ENCODE peak calls at places on chromosome 22, in ten cellular contexts. X is brain microvascular endothelial cell; T is ovary; F is CD8-positive, alpha-beta memory T cell; Y is Caco-2; D is HAP-1; V is stomach; U is MM.1S; H is HCT116; P is adrenal gland. E is an unnamed sample. For H3K27me3, the result is how much of the 10 kb centered on the place peaks cover.

GRCh38 chr22:42719656-42720262 is 911 bp downstream of the A4GALT start:
- DNase-seq in H (no peak), F (no peak), D (no peak), U (no peak), Y (peak), P (no peak), T (no peak), X (no peak), V (no peak), E (no peak)

GRCh38 chr22:20565079-20565734 is 57.8 kb downstream of the MED15 start:
- DNase-seq in T (no peak), U (no peak), H (no peak), X (no peak), V (no peak), D (no peak), P (no peak), F (no peak), Y (no peak), E (no peak)

GRCh38 chr22:41746563-41747400 is 47.5 kb downstream of the MEI1 start:
- DNase-seq in T (peak), P (peak), X (peak), D (peak), Y (peak), V (peak), F (peak), H (peak), U (peak), E (peak)

GRCh38 chr22:42444060-42444904 is 12.1 kb upstream of the NFAM1 start:
- DNase-seq in D (peak), Y (peak), P (peak), H (peak), F (peak), U (peak), V (peak), X (peak), T (peak), E (peak)

GRCh38 chr22:23754220-23754919 is at the start of gene VPREB3:
- DNase-seq in P (no peak), V (no peak), U (no peak), F (no peak), T (no peak), X (no peak), Y (no peak), D (no peak), H (no peak), E (no peak)

GRCh38 chr22:25060522-25061071 is 108.1 kb downstream of the KIAA1671 start:
- DNase-seq in H (no peak), V (no peak), T (no peak), U (no peak), Y (no peak), X (no peak), D (no peak), P (no peak), F (no peak), E (no peak)

GRCh38 chr22:32600184-32600583 is 125.6 kb downstream of the FBXO7 start:
- DNase-seq in P (no peak), X (no peak), F (no peak), Y (no peak), U (no peak), V (no peak), D (no peak), T (no peak), H (no peak), E (no peak)

GRCh38 chr22:24402460-24403192 is 24.8 kb upstream of the ADORA2A start:
- DNase-seq in P (peak), V (peak), U (no peak), D (no peak), X (peak), F (no peak), Y (no peak), T (no peak), H (peak), E (peak)

GRCh38 chr22:20235453-20235991 is 32.6 kb downstream of the RTN4R start:
- DNase-seq in D (no peak), F (no peak), T (no peak), V (no peak), Y (no peak), P (no peak), X (no peak), H (no peak), U (no peak), E (no peak)

GRCh38 chr22:47883757-47884156 is 1121.3 kb downstream of the TBC1D22A start:
- DNase-seq in D (no peak), T (no peak), X (no peak), H (no peak), F (no peak), P (no peak), Y (no peak), U (no peak), V (no peak), E (no peak)

GRCh38 chr22:49262167-49262566 is 565.5 kb downstream of the BRD1 start:
- DNase-seq in U (no peak), Y (no peak), F (no peak), T (no peak), P (no peak), X (no peak), D (no peak), V (peak), H (no peak), E (no peak)

GRCh38 chr22:50676211-50676636 is 3.6 kb downstream of the SHANK3 start:
- DNase-seq in V (no peak), P (no peak), T (no peak), F (no peak), D (no peak), Y (no peak), U (no peak), X (no peak), H (no peak), E (no peak)

GRCh38 chr22:49770454-49771265 is 57.0 kb downstream of the BRD1 start:
- DNase-seq in Y (no peak), T (no peak), V (no peak), H (no peak), U (no peak), F (no peak), X (no peak), P (no peak), D (no peak), E (peak)

GRCh38 chr22:35454416-35455054 is 54.6 kb downstream of the MCM5 start:
- DNase-seq in X (no peak), T (no peak), P (no peak), D (no peak), V (no peak), H (no peak), F (no peak), U (no peak), Y (no peak), E (no peak)

GRCh38 chr22:31628362-31628761 is 33.7 kb downstream of the PISD start:
- DNase-seq in H (no peak), X (no peak), V (no peak), F (no peak), D (no peak), Y (no peak), U (no peak), P (no peak), T (no peak), E (no peak)

GRCh38 chr22:50171965-50172421 is 1.5 kb downstream of the PANX2 start:
- DNase-seq in P (no peak), U (no peak), X (no peak), D (no peak), F (no peak), V (no peak), T (peak), Y (no peak), H (no peak), E (no peak)

GRCh38 chr22:27866136-27867091 is 52.6 kb downstream of the PITPNB start:
- DNase-seq in T (peak), H (no peak), D (no peak), P (peak), Y (no peak), U (no peak), F (no peak), V (peak), X (no peak), E (peak)

GRCh38 chr22:19868773-19869471 is 14.2 kb upstream of the GNB1L start:
- DNase-seq in T (peak), X (no peak), U (no peak), D (no peak), P (peak), H (no peak), V (no peak), F (no peak), Y (no peak), E (peak)

GRCh38 chr22:17943533-17944204 is 80.7 kb downstream of the MICAL3 start:
- DNase-seq in V (no peak), T (no peak), D (no peak), Y (no peak), X (no peak), U (no peak), H (no peak), F (no peak), P (no peak), E (no peak)

GRCh38 chr22:25702571-25703167 is 39.3 kb upstream of the MYO18B start:
- DNase-seq in H (no peak), U (no peak), V (no peak), F (no peak), T (no peak), X (peak), D (no peak), P (no peak), Y (no peak), E (no peak)

GRCh38 chr22:42418811-42419243 is 13.4 kb downstream of the NFAM1 start:
- DNase-seq in Y (no peak), T (no peak), U (no peak), F (no peak), H (no peak), X (no peak), V (no peak), P (no peak), D (no peak), E (no peak)

GRCh38 chr22:17785185-17786184 is 11.2 kb upstream of the BID start:
- DNase-seq in T (no peak), D (peak), X (no peak), H (peak), F (peak), P (peak), Y (peak), U (peak), V (peak), E (peak)

GRCh38 chr22:29330291-29330690 is 14.8 kb upstream of the RASL10A start:
- DNase-seq in T (no peak), H (no peak), F (no peak), Y (no peak), D (no peak), U (no peak), P (no peak), X (no peak), V (no peak), E (no peak)

GRCh38 chr22:27554106-27554814 is 247.3 kb downstream of the MN1 start:
- DNase-seq in V (peak), T (peak), X (no peak), Y (no peak), U (no peak), D (peak), P (peak), F (no peak), H (no peak), E (no peak)

GRCh38 chr22:19228174-19228573 is 49.6 kb upstream of the SLC25A1 start:
- DNase-seq in X (no peak), H (no peak), P (no peak), U (no peak), T (no peak), Y (no peak), F (no peak), D (no peak), V (no peak), E (no peak)

GRCh38 chr22:32058656-32059280 is 15.7 kb downstream of the SLC5A1 start:
- DNase-seq in P (no peak), U (no peak), X (peak), Y (no peak), D (no peak), H (no peak), T (no peak), V (no peak), F (no peak), E (no peak)

GRCh38 chr22:29080061-29080975 is 7.5 kb downstream of the KREMEN1 start:
- DNase-seq in X (no peak), F (no peak), Y (peak), V (no peak), D (peak), U (no peak), H (no peak), P (no peak), T (no peak), E (no peak)

GRCh38 chr22:29394931-29395581 is 6.7 kb upstream of the AP1B1 start:
- DNase-seq in F (peak), X (peak), Y (peak), P (peak), V (peak), U (peak), T (peak), H (peak), D (peak), E (no peak)

GRCh38 chr22:36374603-36375024 is 13.2 kb downstream of the MYH9 start:
- DNase-seq in F (no peak), D (no peak), Y (no peak), V (peak), P (peak), H (peak), X (no peak), T (no peak), U (no peak), E (no peak)

GRCh38 chr22:31956360-31956759 is 12.0 kb downstream of the YWHAH start:
- DNase-seq in P (no peak), Y (no peak), V (no peak), U (no peak), X (no peak), D (no peak), F (no peak), H (no peak), T (no peak), E (no peak)

GRCh38 chr22:45877651-45878050 is 99.3 kb downstream of the WNT7B start:
- DNase-seq in D (no peak), F (no peak), Y (no peak), V (peak), H (no peak), P (no peak), U (no peak), T (peak), X (no peak), E (no peak)
- H3K27me3 ChIP-seq in D (under half), F (under half), Y (under half), V (half or more), H (under half), P (under half), U (half or more), T (under half), X (half or more), E (half or more)

GRCh38 chr22:39913886-39914285 is 13.0 kb downstream of the GRAP2 start:
- DNase-seq in V (no peak), H (no peak), P (no peak), Y (no peak), D (peak), T (no peak), F (no peak), U (no peak), X (no peak), E (no peak)
- H3K27me3 ChIP-seq in V (under half), H (half or more), P (under half), Y (under half), D (under half), T (under half), F (under half), U (under half), X (under half), E (under half)

GRCh38 chr22:38462960-38463784 is 4.7 kb upstream of the KDELR3 start:
- DNase-seq in H (no peak), F (no peak), V (no peak), X (no peak), T (peak), P (no peak), D (no peak), U (no peak), Y (no peak), E (no peak)

GRCh38 chr22:38456841-38457699 is 2.1 kb upstream of the KCNJ4 start:
- DNase-seq in D (no peak), P (no peak), F (no peak), T (no peak), V (no peak), Y (no peak), H (no peak), X (no peak), U (no peak), E (no peak)

GRCh38 chr22:38461414-38462081 is 6.3 kb upstream of the KDELR3 start:
- DNase-seq in D (peak), P (peak), T (peak), F (peak), V (peak), Y (peak), X (peak), H (peak), U (peak), E (peak)

GRCh38 chr22:38460367-38460952 is 5.5 kb upstream of the KCNJ4 start:
- DNase-seq in D (no peak), Y (no peak), X (no peak), H (no peak), F (no peak), P (no peak), U (no peak), V (no peak), T (no peak), E (no peak)

DNA sequence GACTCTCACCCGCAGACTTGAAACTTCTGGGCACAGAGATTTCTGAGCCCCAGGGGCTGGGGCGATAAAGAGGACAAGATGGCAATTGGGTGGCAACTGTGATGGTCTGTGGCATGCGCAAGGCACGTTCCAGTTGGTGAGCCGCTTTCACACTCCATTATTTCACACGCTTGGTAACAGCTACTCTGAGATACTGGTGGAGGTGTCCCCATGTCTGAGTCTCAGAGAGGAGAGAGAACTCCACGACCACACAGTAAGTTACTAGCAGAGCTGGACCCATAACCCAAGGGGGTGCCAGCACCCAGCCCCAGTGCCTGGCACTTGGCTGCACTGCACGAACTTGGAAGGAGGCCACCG is 6.0 kb upstream of the KCNJ4 start:
- DNase-seq in H (no peak), X (no peak), V (no peak), P (no peak), U (no peak), D (no peak), Y (no peak), F (no peak), T (no peak), E (no peak)
- H3K27me3 ChIP-seq in H (under half), X (under half), V (half or more), P (under half), U (half or more), D (under half), Y (under half), F (under half), T (under half), E (half or more)

DNA sequence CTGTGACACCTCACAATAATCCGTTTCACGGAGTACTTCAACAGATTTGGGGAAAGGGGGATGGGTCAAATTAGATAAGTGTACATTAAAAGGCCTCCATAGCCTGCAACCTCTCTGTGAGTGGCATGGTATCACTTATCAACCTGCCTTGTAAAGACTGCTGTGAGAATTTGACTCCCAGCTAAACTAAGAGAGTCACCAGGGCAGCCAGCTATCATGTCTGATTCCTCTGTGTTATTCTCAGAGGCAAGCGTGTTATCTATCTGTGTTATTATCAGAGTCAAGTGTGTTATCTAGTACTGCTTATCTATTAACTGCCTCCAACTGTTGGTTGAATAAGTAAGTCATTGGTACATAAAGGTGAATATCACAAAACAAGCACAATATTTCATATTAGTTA is 4.1 kb upstream of the FAM83F start:
- DNase-seq in U (no peak), X (no peak), Y (no peak), F (no peak), V (no peak), T (no peak), P (no peak), H (no peak), D (no peak), E (no peak)
- H3K27me3 ChIP-seq in U (under half), X (under half), Y (under half), F (under half), V (under half), T (under half), P (under half), H (under half), D (under half), E (under half)

DNA sequence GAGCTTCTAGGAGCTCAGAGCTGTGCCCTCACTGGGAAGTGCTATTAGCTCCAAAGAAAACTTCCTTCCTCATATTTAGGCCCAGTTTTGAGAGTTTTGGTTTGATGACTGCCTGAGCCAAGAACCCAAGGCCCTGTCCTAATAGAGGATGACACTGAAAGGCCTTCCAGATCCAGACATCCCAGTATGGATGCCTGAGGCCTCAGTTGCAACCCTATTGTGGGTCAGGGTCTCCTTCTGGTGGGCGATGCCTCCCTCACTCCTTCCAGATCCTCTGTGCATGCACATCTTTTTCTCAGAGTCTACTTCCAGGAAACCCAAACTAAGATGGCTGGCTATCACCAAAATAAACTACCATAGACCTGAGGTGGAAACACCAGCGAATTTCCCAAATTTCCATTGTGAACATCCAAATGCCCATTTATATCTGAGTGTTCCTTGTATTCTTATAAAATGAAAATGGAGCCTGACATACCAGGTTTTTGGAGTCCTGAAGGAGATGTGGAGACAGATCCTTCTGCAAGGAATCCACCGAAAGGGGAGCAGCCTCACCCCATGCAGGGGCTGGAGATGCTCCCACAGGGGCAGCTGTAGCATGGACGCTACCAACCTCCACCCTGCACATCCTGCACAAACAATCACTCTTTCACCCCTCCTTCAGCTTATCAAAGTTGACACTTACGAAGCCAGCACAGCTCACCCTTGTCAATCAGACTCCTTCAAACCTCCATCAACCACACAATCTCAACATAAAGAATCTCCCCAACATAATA is 61.1 kb downstream of the GGTLC2 start:
- DNase-seq in V (no peak), U (no peak), T (no peak), P (no peak), X (no peak), Y (no peak), D (no peak), H (no peak), F (no peak), E (no peak)
- H3K27me3 ChIP-seq in V (under half), U (under half), T (under half), P (under half), X (under half), Y (under half), D (under half), H (under half), F (under half), E (under half)

GRCh38 chr22:30445438-30445936 is 19.9 kb downstream of the MTFP1 start:
- DNase-seq in T (no peak), X (no peak), P (peak), V (no peak), H (no peak), Y (no peak), F (no peak), U (no peak), D (no peak), E (no peak)
- H3K27me3 ChIP-seq in T (under half), X (under half), P (under half), V (under half), H (under half), Y (under half), F (under half), U (half or more), D (under half), E (under half)

DNA sequence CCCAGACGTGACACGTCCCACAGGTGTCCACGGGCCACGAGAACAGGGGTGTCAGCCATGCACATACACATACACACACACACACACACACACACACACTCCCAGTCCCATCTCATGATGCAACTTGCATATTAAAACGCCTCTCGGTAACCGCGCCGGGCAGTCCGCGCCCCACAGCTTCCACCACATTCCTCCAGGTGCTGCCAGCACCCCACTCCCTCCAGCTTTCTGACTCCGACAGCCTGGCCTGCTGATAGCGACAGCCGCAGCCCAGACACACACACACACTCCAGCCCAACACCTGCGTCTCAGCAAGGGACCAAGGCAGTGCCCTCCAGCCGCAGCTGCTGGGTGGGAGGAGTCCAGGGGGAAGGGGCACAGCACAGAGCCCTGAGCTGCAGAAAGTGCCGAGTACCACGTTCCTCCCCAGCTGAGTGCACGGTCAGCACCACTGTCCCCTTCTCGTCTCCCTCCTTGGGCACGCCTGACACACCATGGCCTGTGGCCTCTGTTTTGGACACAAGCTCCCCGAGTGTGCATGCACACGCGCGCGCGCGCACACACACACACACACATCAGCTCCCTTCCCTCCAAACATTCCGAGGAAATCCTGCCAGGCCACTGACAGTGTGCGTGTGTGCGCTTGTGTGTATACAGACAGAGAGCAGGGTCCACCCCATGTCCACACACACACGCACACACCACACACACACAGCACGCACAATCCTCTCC is 1.3 kb downstream of the ELFN2 start:
- DNase-seq in F (no peak), H (no peak), Y (no peak), D (no peak), U (peak), P (no peak), V (no peak), T (no peak), X (no peak), E (no peak)
- H3K27me3 ChIP-seq in F (under half), H (under half), Y (under half), D (under half), U (half or more), P (under half), V (half or more), T (under half), X (under half), E (half or more)

GRCh38 chr22:44221710-44222475 is 41.2 kb downstream of the PARVG start:
- DNase-seq in F (no peak), H (no peak), X (no peak), V (no peak), P (peak), D (no peak), T (no peak), U (no peak), Y (no peak), E (no peak)
- H3K27me3 ChIP-seq in F (under half), H (under half), X (under half), V (under half), P (under half), D (under half), T (under half), U (half or more), Y (under half), E (under half)